ENCODE peak calls at places on chromosomes 5 and 9, in ten cellular contexts. V is kidney epithelial cell, K is gastrocnemius medialis, L is PC-3, B is LNCaP clone FGC, N is K562, A is WERI-Rb-1, R is fibroblast of mammary gland, Y is kidney, W is B cell. C is an unnamed sample.

GRCh38 chr5:169871816-169872215 is 108.5 kb downstream of the INSYN2B start:
- DNase-seq in A (no peak), W (no peak), L (no peak), Y (no peak), R (no peak), B (no peak), V (no peak), N (no peak), K (no peak), C (no peak)

GRCh38 chr5:147554285-147554817 is 44.5 kb upstream of the DPYSL3 start:
- DNase-seq in W (no peak), Y (no peak), R (peak; percentile 89), V (no peak), N (no peak), A (no peak), K (no peak), L (no peak), B (peak; percentile 44), C (peak; percentile 42)

GRCh38 chr5:117701067-117701466 is 1126.4 kb upstream of the SEMA6A start:
- DNase-seq in B (no peak), N (no peak), L (no peak), Y (no peak), K (no peak), V (no peak), W (no peak), A (no peak), R (no peak), C (no peak)

GRCh38 chr5:173303878-173304590 is 24.2 kb downstream of the STC2 start:
- DNase-seq in B (no peak), K (no peak), W (no peak), N (peak; percentile 83), A (no peak), Y (peak; percentile 47), L (peak; percentile 83), V (peak; percentile 58), R (no peak), C (no peak)

GRCh38 chr9:100222674-100223073 is 123.6 kb downstream of the INVS start:
- DNase-seq in A (no peak), W (no peak), Y (no peak), V (no peak), K (no peak), B (peak; percentile 31), N (peak; percentile 28), R (peak; percentile 56), L (peak; percentile 33), C (no peak)

GRCh38 chr5:133051547-133052316 is at the start of gene HSPA4:
- DNase-seq in V (peak; percentile 89), W (peak; percentile 98), B (peak; percentile 95), N (peak; percentile 99), K (peak; percentile 97), A (peak; percentile 98), R (peak; percentile 98), Y (peak; percentile 99), L (peak; percentile 96), C (peak; percentile 98)

GRCh38 chr9:114805670-114806551 is at the start of gene TNFSF15:
- DNase-seq in Y (peak; percentile 81), A (peak; percentile 22), R (no peak), L (peak; percentile 43), B (peak; percentile 72), W (peak; percentile 55), K (peak; percentile 14), N (no peak), V (no peak), C (peak; percentile 53)

GRCh38 chr9:115593587-115594091 is 475.7 kb upstream of the TNC start:
- DNase-seq in V (no peak), W (no peak), K (no peak), B (peak; percentile 13), R (peak; percentile 72), A (peak; percentile 15), Y (no peak), N (peak; percentile 9), L (peak; percentile 66), C (peak; percentile 8)

GRCh38 chr9:125743687-125744428 is 3.3 kb upstream of the PBX3 start:
- DNase-seq in B (peak; percentile 76), V (no peak), K (no peak), R (peak; percentile 75), W (no peak), L (no peak), Y (no peak), A (no peak), N (no peak), C (no peak)

GRCh38 chr9:81974764-81975163 is 13.8 kb upstream of the SPATA31D1 start:
- DNase-seq in R (no peak), N (no peak), Y (no peak), V (no peak), A (no peak), K (no peak), L (no peak), W (no peak), B (no peak), C (no peak)

GRCh38 chr9:113523421-113524141 is 60.1 kb downstream of the RGS3 start:
- DNase-seq in A (no peak), R (peak; percentile 14), V (no peak), Y (no peak), K (peak; percentile 43), L (no peak), N (no peak), B (no peak), W (peak; percentile 58), C (no peak)

DNA sequence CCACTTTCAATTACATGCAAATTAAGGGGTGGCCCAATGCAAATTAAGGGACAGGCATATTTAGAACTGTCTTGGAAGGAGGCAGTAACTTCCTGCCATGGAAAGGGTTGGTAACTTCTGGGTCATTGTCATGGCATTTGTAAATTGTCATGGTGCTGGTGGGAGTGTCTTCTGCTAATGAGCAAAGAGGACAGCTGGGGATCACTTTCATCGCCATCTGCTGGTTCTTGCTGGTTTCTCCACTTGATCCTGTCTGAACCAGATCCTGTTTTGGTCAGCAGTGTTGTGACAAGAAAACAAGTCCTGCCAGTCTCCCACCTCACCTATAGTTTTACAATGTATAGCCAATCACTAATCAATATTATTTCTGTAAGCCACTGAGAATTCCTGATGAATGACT is 23.4 kb upstream of the UGT3A2 start:
- DNase-seq in V (no peak), A (peak; percentile 79), R (peak; percentile 47), W (no peak), N (peak; percentile 53), B (peak; percentile 32), Y (no peak), L (peak; percentile 57), K (no peak), C (no peak)
- TF ChIP-seq CTCF in V (peak; percentile 37), A (peak; percentile 54), R (peak; percentile 59), W (no peak), N (peak; percentile 51), B (peak; percentile 58), Y (no peak), L (peak; percentile 56), K (no peak), C (no peak)

GRCh38 chr5:142357469-142358090 is 32.8 kb upstream of the SPRY4 start:
- DNase-seq in V (no peak), W (no peak), A (no peak), L (no peak), K (no peak), B (no peak), N (no peak), R (peak; percentile 46), Y (no peak), C (no peak)

GRCh38 chr5:142356716-142357468 is 32.1 kb upstream of the SPRY4 start:
- DNase-seq in K (peak; percentile 70), W (peak; percentile 86), Y (peak; percentile 97), A (peak; percentile 73), L (peak; percentile 82), B (no peak), R (peak; percentile 96), N (peak; percentile 93), V (peak; percentile 65), C (peak; percentile 75)

GRCh38 chr5:142356318-142356715 is 31.5 kb upstream of the SPRY4 start:
- DNase-seq in L (no peak), N (no peak), Y (no peak), V (no peak), W (no peak), B (no peak), A (no peak), R (peak; percentile 96), K (no peak), C (no peak)

GRCh38 chr5:142358648-142359047 is 33.8 kb upstream of the SPRY4 start:
- DNase-seq in Y (no peak), K (no peak), L (no peak), B (no peak), A (no peak), W (no peak), V (no peak), N (no peak), R (no peak), C (no peak)

DNA sequence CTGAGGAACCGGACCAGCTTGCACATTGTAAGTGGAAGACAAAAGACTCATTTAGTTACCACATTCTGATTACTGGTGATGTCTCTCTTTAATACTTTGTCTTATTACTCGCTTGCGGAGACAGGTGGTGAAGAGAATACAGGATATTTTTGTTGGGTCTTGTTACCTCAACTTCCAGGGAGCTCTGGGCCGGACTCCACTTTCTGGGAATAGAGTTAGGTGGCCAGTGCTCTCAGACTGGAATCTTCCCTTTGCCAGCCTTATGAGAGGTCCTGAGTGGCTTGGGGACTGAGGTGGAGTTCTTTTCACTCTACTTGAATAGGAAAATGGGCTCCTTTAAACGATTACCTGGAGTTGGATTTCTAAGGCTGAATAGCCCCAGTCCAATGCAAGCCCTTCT is 33.3 kb upstream of the SPRY4 start:
- DNase-seq in V (no peak), A (no peak), L (no peak), K (no peak), W (no peak), Y (no peak), N (no peak), B (no peak), R (no peak), C (no peak)
- TF ChIP-seq CTCF in V (no peak), A (no peak), L (no peak), K (no peak), W (no peak), Y (no peak), N (no peak), B (no peak), R (no peak), C (no peak)

DNA sequence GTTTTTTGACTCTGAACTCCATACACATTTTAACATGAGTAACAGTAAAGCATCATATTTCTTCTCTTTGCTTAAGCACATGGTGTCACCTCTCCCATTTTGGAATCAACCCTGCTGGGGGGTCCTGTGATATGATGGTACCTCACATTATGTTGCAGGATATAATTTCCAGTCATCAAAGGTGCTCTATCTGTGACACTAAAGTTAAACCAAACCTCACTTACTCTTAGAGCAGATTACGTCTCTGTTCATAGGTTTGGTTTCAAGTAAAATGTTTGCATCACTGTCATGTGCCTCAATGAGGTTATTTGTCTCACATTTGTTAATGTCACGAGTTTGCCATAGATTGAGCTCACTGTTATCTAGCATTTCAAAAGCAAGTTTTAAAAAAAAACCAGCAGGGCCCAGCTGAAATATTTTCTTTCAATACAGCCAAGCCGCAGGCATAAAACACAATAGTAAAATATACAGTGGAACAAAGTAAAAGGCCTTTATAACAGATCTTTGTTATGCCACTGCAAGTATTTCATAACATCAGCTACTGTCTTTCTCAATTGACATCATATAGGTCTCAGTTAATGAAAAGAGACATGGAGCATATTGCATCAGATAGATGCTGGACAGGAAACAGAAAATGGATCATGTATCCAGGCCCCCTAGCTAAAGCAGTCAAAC is 182.3 kb upstream of the ITGA1 start:
- DNase-seq in V (no peak), B (no peak), W (no peak), K (no peak), N (no peak), A (no peak), L (no peak), Y (no peak), R (peak; percentile 1), C (no peak)
- TF ChIP-seq CTCF in V (no peak), B (no peak), W (no peak), K (no peak), N (no peak), A (no peak), L (no peak), Y (no peak), R (no peak), C (no peak)

GRCh38 chr5:161535762-161536161 is 10.8 kb downstream of the GABRB2 start:
- DNase-seq in B (no peak), R (no peak), N (no peak), L (no peak), Y (no peak), K (no peak), A (no peak), V (no peak), W (no peak), C (no peak)
- TF ChIP-seq CTCF in B (peak; percentile 34), R (no peak), N (no peak), L (no peak), Y (peak; percentile 29), K (no peak), A (no peak), V (peak; percentile 20), W (no peak), C (no peak)

C was measured in prostate gland.